ENCODE peak calls at places on chromosomes 12 and 14, in eight cellular contexts. R, G, K, P, B, S, T and F are unnamed samples. For H3K9me3 and H3K4me1, the result is how much of the 10 kb centered on the place peaks cover.

GRCh38 chr14:55221186-55221585 is 29.8 kb upstream of the DLGAP5 start:
- DNase-seq in P (no peak), R (no peak), S (no peak), K (no peak), T (peak), B (no peak), G (no peak), F (no peak)

GRCh38 chr12:14554281-14555008 is 13.2 kb downstream of the PLBD1 start:
- DNase-seq in B (no peak), P (no peak), S (peak), K (peak), R (peak), G (peak), T (peak), F (no peak)

GRCh38 chr14:91405241-91405721 is 12.3 kb downstream of the CCDC88C start:
- DNase-seq in K (no peak), P (no peak), T (no peak), G (no peak), B (no peak), R (no peak), S (no peak), F (no peak)

GRCh38 chr12:12441891-12442461 is 85.1 kb downstream of the BORCS5 start:
- DNase-seq in G (no peak), K (no peak), B (no peak), S (no peak), T (peak), P (peak), R (no peak), F (no peak)

GRCh38 chr14:49959822-49960408 is 67.0 kb downstream of the ARF6 start:
- DNase-seq in B (no peak), K (no peak), R (no peak), S (no peak), G (no peak), P (no peak), T (no peak), F (no peak)

GRCh38 chr12:65685514-65685913 is 138.8 kb upstream of the HMGA2 start:
- DNase-seq in T (peak), B (no peak), R (no peak), P (no peak), G (no peak), K (peak), S (no peak), F (no peak)

GRCh38 chr12:7282844-7283243 is 21.0 kb upstream of the ACSM4 start:
- DNase-seq in T (no peak), K (no peak), B (no peak), S (no peak), P (no peak), R (no peak), G (no peak), F (no peak)

GRCh38 chr14:66539034-66539433 is 31.1 kb downstream of the GPHN start:
- DNase-seq in S (no peak), T (no peak), G (no peak), P (peak), R (no peak), K (no peak), B (no peak), F (no peak)

GRCh38 chr14:103099081-103099732 is 4.7 kb downstream of the EXOC3L4 start:
- DNase-seq in K (peak), P (no peak), R (no peak), G (no peak), B (no peak), T (no peak), S (no peak), F (no peak)

GRCh38 chr14:22887990-22888378 is 5.0 kb downstream of the REM2 start:
- DNase-seq in K (no peak), T (no peak), P (peak), S (no peak), R (no peak), B (no peak), G (no peak), F (no peak)

DNA sequence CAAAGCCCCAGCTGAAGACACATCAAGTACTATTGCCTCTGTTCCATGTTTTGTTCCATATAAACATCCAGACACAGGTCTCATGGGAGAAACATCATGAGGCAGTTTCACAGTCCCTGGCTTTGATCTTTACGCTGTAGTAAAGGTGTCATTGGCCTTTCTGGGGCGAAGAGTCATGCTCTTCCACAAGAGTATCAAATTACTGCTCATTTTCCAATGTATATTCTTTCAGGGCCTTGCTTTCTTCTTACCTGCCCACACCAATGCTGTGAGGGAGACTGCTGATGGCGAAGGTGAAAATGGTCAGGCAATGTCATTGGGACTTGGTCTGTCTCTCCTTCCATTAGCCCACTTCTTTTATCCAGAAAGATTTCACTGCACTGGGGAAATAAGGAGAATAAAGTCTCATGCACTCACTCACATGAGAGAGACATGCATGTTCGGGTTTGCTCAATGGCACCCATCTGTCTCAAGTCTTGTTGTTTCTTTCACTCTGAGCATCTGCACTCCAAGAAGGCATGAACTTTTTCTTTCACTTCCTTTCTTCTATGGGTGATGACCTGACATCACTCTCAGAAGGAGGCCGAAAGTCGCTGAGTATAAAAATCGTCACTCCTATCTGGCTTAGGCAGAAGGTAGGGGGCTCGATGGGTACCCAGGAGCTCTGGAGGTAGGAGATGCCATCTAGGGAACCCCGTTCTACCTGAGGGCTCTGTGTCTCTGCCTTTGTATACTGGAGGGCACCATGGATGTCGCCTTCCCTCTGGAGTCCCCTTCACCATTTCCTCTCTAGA is 1.3 kb upstream of the JDP2 start:
- DNase-seq in R (no peak), P (no peak), T (no peak), S (no peak), G (no peak), K (no peak), B (no peak), F (no peak)
- H3K27ac ChIP-seq in R (peak), P (no peak), T (no peak), S (peak), G (peak), K (peak), B (no peak), F (peak)

DNA sequence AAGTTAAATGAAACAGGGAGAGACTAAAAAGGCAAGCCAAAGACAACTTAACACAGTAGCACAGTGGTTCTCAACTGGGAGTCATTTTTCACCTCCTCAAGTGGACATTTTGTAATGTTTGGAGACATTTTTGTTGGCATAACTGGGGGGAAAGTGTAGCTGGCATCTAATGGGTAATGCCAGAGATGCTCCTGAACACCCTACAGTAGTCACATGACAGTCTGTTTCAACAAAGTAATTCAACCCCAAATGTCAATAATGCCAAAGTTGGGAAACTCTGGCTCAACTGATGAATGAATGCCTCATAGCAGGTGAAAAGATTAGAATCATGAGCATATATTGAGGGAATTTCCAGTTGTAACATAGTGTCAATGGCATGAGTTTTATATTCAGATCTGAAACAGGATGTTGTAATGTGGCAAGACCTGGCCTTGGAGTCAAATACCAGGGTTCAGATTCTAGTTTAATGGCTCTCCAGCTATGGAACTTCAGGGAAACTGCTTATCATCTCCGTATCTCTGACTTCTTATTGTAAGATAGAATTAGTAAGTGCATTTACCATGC is 2.4 kb upstream of the OR4K5 start:
- DNase-seq in G (no peak), B (no peak), P (no peak), K (no peak), T (no peak), S (no peak), R (no peak), F (no peak)
- H3K9me3 ChIP-seq in G (under half), B (half or more), P (under half), K (under half), T (under half), S (under half), R (under half), F (under half)

GRCh38 chr12:46368684-46369083 is 3.9 kb downstream of the SLC38A2 start:
- DNase-seq in B (no peak), T (peak), G (no peak), S (no peak), R (no peak), P (no peak), K (no peak), F (no peak)
- H3K4me1 ChIP-seq in B (under half), T (under half), G (half or more), S (half or more), R (half or more), P (half or more), K (half or more), F (half or more)

GRCh38 chr14:89165810-89166209 is 251.2 kb downstream of the FOXN3 start:
- DNase-seq in K (no peak), B (no peak), S (no peak), P (no peak), T (no peak), G (no peak), R (no peak), F (no peak)
- H3K27ac ChIP-seq in K (no peak), B (no peak), S (peak), P (no peak), T (no peak), G (peak), R (peak), F (peak)

DNA sequence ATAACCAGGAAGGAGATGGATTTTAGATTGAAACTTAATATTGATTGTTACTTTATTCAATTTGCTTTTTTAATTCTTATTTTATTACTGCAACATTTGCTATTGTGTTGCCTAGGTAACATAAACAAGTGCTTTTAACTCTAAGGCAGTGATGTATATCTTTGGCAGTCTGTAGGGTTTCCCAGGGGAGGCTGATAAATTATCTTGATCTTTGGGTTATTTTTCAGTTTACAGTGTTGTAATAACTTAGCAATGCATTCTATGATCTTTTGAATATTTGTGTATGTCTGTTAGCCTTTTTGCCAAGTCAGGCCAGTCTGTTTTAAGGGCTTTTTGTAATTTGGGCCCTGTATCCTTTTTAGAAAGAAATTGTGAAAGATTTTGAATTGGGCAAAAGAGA is 7.8 kb upstream of the DTD2 start:
- DNase-seq in G (no peak), R (no peak), S (no peak), T (peak), K (no peak), P (no peak), B (no peak), F (no peak)
- H3K9me3 ChIP-seq in G (under half), R (under half), S (under half), T (under half), K (under half), P (under half), B (under half), F (under half)